ENCODE peak calls at places on chromosomes 7 and 10, in ten cellular contexts. One of them, this sample, is unnamed.

GRCh38 chr7:24609059-24609458 is 35.8 kb downstream of the PALS2 start:
- DNase-seq in GM23338: peak
- DNase-seq in astrocyte: peak
- DNase-seq in neural progenitor cell: no peak
- DNase-seq in mammary epithelial cell: peak
- DNase-seq in keratinocyte: no peak
- DNase-seq in MM.1S: no peak
- DNase-seq in hepatocyte: no peak
- DNase-seq in PC-9: no peak
- DNase-seq in K562: no peak
- DNase-seq in this sample: no peak

GRCh38 chr10:121418126-121418777 is 180.0 kb downstream of the FGFR2 start:
- DNase-seq in GM23338: no peak
- DNase-seq in astrocyte: peak
- DNase-seq in neural progenitor cell: no peak
- DNase-seq in mammary epithelial cell: peak
- DNase-seq in keratinocyte: peak
- DNase-seq in MM.1S: no peak
- DNase-seq in hepatocyte: peak
- DNase-seq in PC-9: no peak
- DNase-seq in K562: no peak
- DNase-seq in this sample: peak

GRCh38 chr7:148916186-148916585 is 32.1 kb upstream of the EZH2 start:
- DNase-seq in GM23338: no peak
- DNase-seq in astrocyte: peak
- DNase-seq in neural progenitor cell: no peak
- DNase-seq in mammary epithelial cell: no peak
- DNase-seq in keratinocyte: no peak
- DNase-seq in MM.1S: no peak
- DNase-seq in hepatocyte: no peak
- DNase-seq in PC-9: no peak
- DNase-seq in K562: no peak
- DNase-seq in this sample: peak

GRCh38 chr7:112995091-112995824 is 91.4 kb downstream of the GPR85 start:
- DNase-seq in GM23338: peak
- DNase-seq in astrocyte: peak
- DNase-seq in neural progenitor cell: no peak
- DNase-seq in mammary epithelial cell: peak
- DNase-seq in keratinocyte: no peak
- DNase-seq in MM.1S: no peak
- DNase-seq in hepatocyte: no peak
- DNase-seq in PC-9: no peak
- DNase-seq in K562: no peak
- DNase-seq in this sample: peak

GRCh38 chr7:55898287-55898686 is 11.0 kb downstream of the ZNF713 start:
- DNase-seq in GM23338: no peak
- DNase-seq in astrocyte: no peak
- DNase-seq in neural progenitor cell: no peak
- DNase-seq in mammary epithelial cell: no peak
- DNase-seq in keratinocyte: no peak
- DNase-seq in MM.1S: no peak
- DNase-seq in hepatocyte: no peak
- DNase-seq in PC-9: no peak
- DNase-seq in K562: no peak
- DNase-seq in this sample: no peak

GRCh38 chr7:42348627-42349026 is 111.6 kb upstream of the GLI3 start:
- DNase-seq in GM23338: no peak
- DNase-seq in astrocyte: peak
- DNase-seq in neural progenitor cell: no peak
- DNase-seq in mammary epithelial cell: no peak
- DNase-seq in keratinocyte: no peak
- DNase-seq in MM.1S: no peak
- DNase-seq in hepatocyte: no peak
- DNase-seq in PC-9: no peak
- DNase-seq in K562: no peak
- DNase-seq in this sample: no peak

GRCh38 chr7:111076205-111076604 is 14.7 kb upstream of the LRRN3 start:
- DNase-seq in GM23338: no peak
- DNase-seq in astrocyte: peak
- DNase-seq in neural progenitor cell: no peak
- DNase-seq in mammary epithelial cell: peak
- DNase-seq in keratinocyte: no peak
- DNase-seq in MM.1S: no peak
- DNase-seq in hepatocyte: no peak
- DNase-seq in PC-9: no peak
- DNase-seq in K562: no peak
- DNase-seq in this sample: peak

GRCh38 chr7:22723171-22723601 is 3.8 kb upstream of the IL6 start:
- DNase-seq in GM23338: no peak
- DNase-seq in astrocyte: peak
- DNase-seq in neural progenitor cell: no peak
- DNase-seq in mammary epithelial cell: no peak
- DNase-seq in keratinocyte: no peak
- DNase-seq in MM.1S: peak
- DNase-seq in hepatocyte: peak
- DNase-seq in PC-9: no peak
- DNase-seq in K562: no peak
- DNase-seq in this sample: peak

GRCh38 chr7:132004528-132004927 is 448.1 kb upstream of the PODXL start:
- DNase-seq in GM23338: peak
- DNase-seq in astrocyte: peak
- DNase-seq in neural progenitor cell: no peak
- DNase-seq in mammary epithelial cell: peak
- DNase-seq in keratinocyte: no peak
- DNase-seq in MM.1S: no peak
- DNase-seq in hepatocyte: peak
- DNase-seq in PC-9: peak
- DNase-seq in K562: no peak
- DNase-seq in this sample: peak

GRCh38 chr7:85160223-85160622 is 26.6 kb downstream of the SEMA3D start:
- DNase-seq in GM23338: no peak
- DNase-seq in astrocyte: peak
- DNase-seq in neural progenitor cell: no peak
- DNase-seq in mammary epithelial cell: peak
- DNase-seq in keratinocyte: no peak
- DNase-seq in MM.1S: peak
- DNase-seq in hepatocyte: no peak
- DNase-seq in PC-9: no peak
- DNase-seq in K562: no peak
- DNase-seq in this sample: peak

GRCh38 chr10:80025281-80025680 is 53.2 kb upstream of the TMEM254 start:
- DNase-seq in GM23338: no peak
- DNase-seq in astrocyte: no peak
- DNase-seq in neural progenitor cell: no peak
- DNase-seq in mammary epithelial cell: no peak
- DNase-seq in keratinocyte: no peak
- DNase-seq in MM.1S: no peak
- DNase-seq in hepatocyte: no peak
- DNase-seq in PC-9: no peak
- DNase-seq in K562: no peak
- DNase-seq in this sample: no peak

GRCh38 chr10:91120348-91120747 is 100.1 kb upstream of the PCGF5 start:
- DNase-seq in GM23338: no peak
- DNase-seq in astrocyte: no peak
- DNase-seq in neural progenitor cell: no peak
- DNase-seq in mammary epithelial cell: no peak
- DNase-seq in keratinocyte: no peak
- DNase-seq in MM.1S: no peak
- DNase-seq in hepatocyte: no peak
- DNase-seq in PC-9: no peak
- DNase-seq in K562: no peak
- DNase-seq in this sample: no peak

GRCh38 chr10:91689731-91690168 is 56.9 kb upstream of the PPP1R3C start:
- DNase-seq in GM23338: peak
- DNase-seq in astrocyte: peak
- DNase-seq in neural progenitor cell: no peak
- DNase-seq in mammary epithelial cell: peak
- DNase-seq in keratinocyte: peak
- DNase-seq in MM.1S: no peak
- DNase-seq in hepatocyte: no peak
- DNase-seq in PC-9: no peak
- DNase-seq in K562: no peak
- DNase-seq in this sample: peak

GRCh38 chr10:61944445-61945123 is 43.1 kb downstream of the ARID5B start:
- DNase-seq in GM23338: no peak
- DNase-seq in astrocyte: no peak
- DNase-seq in neural progenitor cell: no peak
- DNase-seq in mammary epithelial cell: no peak
- DNase-seq in keratinocyte: no peak
- DNase-seq in MM.1S: no peak
- DNase-seq in hepatocyte: no peak
- DNase-seq in PC-9: no peak
- DNase-seq in K562: no peak
- DNase-seq in this sample: no peak

GRCh38 chr10:117162093-117163021 is 24.3 kb upstream of the VAX1 start:
- DNase-seq in GM23338: peak
- DNase-seq in astrocyte: no peak
- DNase-seq in neural progenitor cell: no peak
- DNase-seq in mammary epithelial cell: no peak
- DNase-seq in keratinocyte: no peak
- DNase-seq in MM.1S: no peak
- DNase-seq in hepatocyte: no peak
- DNase-seq in PC-9: no peak
- DNase-seq in K562: no peak
- DNase-seq in this sample: no peak
- TF ChIP-seq EZH2 in GM23338: peak
- TF ChIP-seq EZH2 in astrocyte: peak
- TF ChIP-seq EZH2 in neural progenitor cell: no peak
- TF ChIP-seq EZH2 in mammary epithelial cell: peak
- TF ChIP-seq EZH2 in keratinocyte: peak
- TF ChIP-seq EZH2 in MM.1S: no peak
- TF ChIP-seq EZH2 in hepatocyte: peak
- TF ChIP-seq EZH2 in PC-9: no peak
- TF ChIP-seq EZH2 in K562: no peak
- TF ChIP-seq EZH2 in this sample: peak

GRCh38 chr7:27178366-27178765 is 4.2 kb upstream of the HOXA10 start:
- DNase-seq in GM23338: no peak
- DNase-seq in astrocyte: no peak
- DNase-seq in neural progenitor cell: no peak
- DNase-seq in mammary epithelial cell: no peak
- DNase-seq in keratinocyte: no peak
- DNase-seq in MM.1S: no peak
- DNase-seq in hepatocyte: no peak
- DNase-seq in PC-9: no peak
- DNase-seq in K562: no peak
- DNase-seq in this sample: peak

GRCh38 chr7:27180431-27181175 is 4.4 kb downstream of the HOXA11 start:
- DNase-seq in GM23338: no peak
- DNase-seq in astrocyte: no peak
- DNase-seq in neural progenitor cell: no peak
- DNase-seq in mammary epithelial cell: no peak
- DNase-seq in keratinocyte: no peak
- DNase-seq in MM.1S: no peak
- DNase-seq in hepatocyte: no peak
- DNase-seq in PC-9: no peak
- DNase-seq in K562: no peak
- DNase-seq in this sample: no peak

GRCh38 chr7:27179030-27179429 is 4.9 kb upstream of the HOXA10 start:
- DNase-seq in GM23338: no peak
- DNase-seq in astrocyte: no peak
- DNase-seq in neural progenitor cell: no peak
- DNase-seq in mammary epithelial cell: no peak
- DNase-seq in keratinocyte: no peak
- DNase-seq in MM.1S: no peak
- DNase-seq in hepatocyte: no peak
- DNase-seq in PC-9: no peak
- DNase-seq in K562: no peak
- DNase-seq in this sample: peak

GRCh38 chr7:27181176-27181520 is 3.9 kb downstream of the HOXA11 start:
- DNase-seq in GM23338: no peak
- DNase-seq in astrocyte: no peak
- DNase-seq in neural progenitor cell: no peak
- DNase-seq in mammary epithelial cell: no peak
- DNase-seq in keratinocyte: no peak
- DNase-seq in MM.1S: no peak
- DNase-seq in hepatocyte: no peak
- DNase-seq in PC-9: no peak
- DNase-seq in K562: no peak
- DNase-seq in this sample: peak

GRCh38 chr7:27179503-27180430 is 5.3 kb downstream of the HOXA11 start:
- DNase-seq in GM23338: peak
- DNase-seq in astrocyte: no peak
- DNase-seq in neural progenitor cell: peak
- DNase-seq in mammary epithelial cell: peak
- DNase-seq in keratinocyte: no peak
- DNase-seq in MM.1S: no peak
- DNase-seq in hepatocyte: peak
- DNase-seq in PC-9: peak
- DNase-seq in K562: peak
- DNase-seq in this sample: peak
- TF ChIP-seq EZH2 in GM23338: peak
- TF ChIP-seq EZH2 in astrocyte: peak
- TF ChIP-seq EZH2 in neural progenitor cell: peak
- TF ChIP-seq EZH2 in mammary epithelial cell: no peak
- TF ChIP-seq EZH2 in keratinocyte: no peak
- TF ChIP-seq EZH2 in MM.1S: no peak
- TF ChIP-seq EZH2 in hepatocyte: peak
- TF ChIP-seq EZH2 in PC-9: no peak
- TF ChIP-seq EZH2 in K562: no peak
- TF ChIP-seq EZH2 in this sample: no peak

GRCh38 chr7:104327534-104327933 is 869 bp upstream of the LHFPL3 start:
- DNase-seq in GM23338: no peak
- DNase-seq in astrocyte: no peak
- DNase-seq in neural progenitor cell: no peak
- DNase-seq in mammary epithelial cell: no peak
- DNase-seq in keratinocyte: no peak
- DNase-seq in MM.1S: no peak
- DNase-seq in hepatocyte: no peak
- DNase-seq in PC-9: no peak
- DNase-seq in K562: no peak
- DNase-seq in this sample: no peak

GRCh38 chr7:104328308-104328969 is at the start of gene LHFPL3:
- DNase-seq in GM23338: peak
- DNase-seq in astrocyte: no peak
- DNase-seq in neural progenitor cell: peak
- DNase-seq in mammary epithelial cell: no peak
- DNase-seq in keratinocyte: no peak
- DNase-seq in MM.1S: no peak
- DNase-seq in hepatocyte: peak
- DNase-seq in PC-9: no peak
- DNase-seq in K562: no peak
- DNase-seq in this sample: peak

GRCh38 chr7:104327963-104328307 is 468 bp upstream of the LHFPL3 start:
- DNase-seq in GM23338: peak
- DNase-seq in astrocyte: no peak
- DNase-seq in neural progenitor cell: peak
- DNase-seq in mammary epithelial cell: no peak
- DNase-seq in keratinocyte: no peak
- DNase-seq in MM.1S: no peak
- DNase-seq in hepatocyte: peak
- DNase-seq in PC-9: no peak
- DNase-seq in K562: no peak
- DNase-seq in this sample: peak

GRCh38 chr7:104328970-104329825 is 795 bp downstream of the LHFPL3 start:
- DNase-seq in GM23338: peak
- DNase-seq in astrocyte: no peak
- DNase-seq in neural progenitor cell: peak
- DNase-seq in mammary epithelial cell: no peak
- DNase-seq in keratinocyte: no peak
- DNase-seq in MM.1S: no peak
- DNase-seq in hepatocyte: peak
- DNase-seq in PC-9: no peak
- DNase-seq in K562: no peak
- DNase-seq in this sample: peak
- TF ChIP-seq EZH2 in GM23338: no peak
- TF ChIP-seq EZH2 in astrocyte: no peak
- TF ChIP-seq EZH2 in neural progenitor cell: peak
- TF ChIP-seq EZH2 in mammary epithelial cell: no peak
- TF ChIP-seq EZH2 in keratinocyte: peak
- TF ChIP-seq EZH2 in MM.1S: no peak
- TF ChIP-seq EZH2 in hepatocyte: peak
- TF ChIP-seq EZH2 in PC-9: no peak
- TF ChIP-seq EZH2 in K562: no peak
- TF ChIP-seq EZH2 in this sample: peak

GRCh38 chr7:121328508-121329459 is at the start of gene WNT16:
- DNase-seq in GM23338: peak
- DNase-seq in astrocyte: no peak
- DNase-seq in neural progenitor cell: peak
- DNase-seq in mammary epithelial cell: no peak
- DNase-seq in keratinocyte: no peak
- DNase-seq in MM.1S: no peak
- DNase-seq in hepatocyte: no peak
- DNase-seq in PC-9: no peak
- DNase-seq in K562: peak
- DNase-seq in this sample: peak
- TF ChIP-seq EZH2 in GM23338: no peak
- TF ChIP-seq EZH2 in astrocyte: peak
- TF ChIP-seq EZH2 in neural progenitor cell: no peak
- TF ChIP-seq EZH2 in mammary epithelial cell: peak
- TF ChIP-seq EZH2 in keratinocyte: no peak
- TF ChIP-seq EZH2 in MM.1S: no peak
- TF ChIP-seq EZH2 in hepatocyte: peak
- TF ChIP-seq EZH2 in PC-9: no peak
- TF ChIP-seq EZH2 in K562: no peak
- TF ChIP-seq EZH2 in this sample: no peak

This sample was measured in GM23248.